ENCODE peak calls at places on chromosomes 11 and 22, in four cellular contexts. E is RCC 7860; Q is AG08396; L is CD4-positive, alpha-beta memory T cell. F is an unnamed sample.

GRCh38 chr22:21055880-21056319 is 10.2 kb downstream of the LRRC74B start:
- DNase-seq in E (no peak), Q (no peak), L (no peak), F (peak)

GRCh38 chr22:33006220-33006954 is 51.8 kb downstream of the SYN3 start:
- DNase-seq in E (no peak), Q (no peak), L (no peak), F (no peak)

GRCh38 chr11:10318527-10318802 is 13.6 kb downstream of the ADM start:
- DNase-seq in E (no peak), Q (no peak), L (no peak), F (peak)

GRCh38 chr11:199782-200181 is 6.9 kb downstream of the SCGB1C1 start:
- DNase-seq in E (no peak), Q (no peak), L (no peak), F (no peak)

GRCh38 chr22:36409911-36410756 is 22.4 kb upstream of the MYH9 start:
- DNase-seq in E (no peak), Q (no peak), L (peak), F (no peak)

GRCh38 chr11:35623708-35624168 is 5.5 kb downstream of the FJX1 start:
- DNase-seq in E (peak), Q (no peak), L (no peak), F (no peak)

GRCh38 chr11:77529685-77530084 is 55.8 kb upstream of the PAK1 start:
- DNase-seq in E (no peak), Q (no peak), L (no peak), F (no peak)

GRCh38 chr22:30031328-30031727 is 48.9 kb upstream of the HORMAD2 start:
- DNase-seq in E (no peak), Q (no peak), L (no peak), F (no peak)

GRCh38 chr22:38286915-38287669 is 14.3 kb upstream of the TMEM184B start:
- DNase-seq in E (no peak), Q (no peak), L (no peak), F (no peak)

GRCh38 chr11:68958211-68958610 is 22.6 kb downstream of the MRGPRD start:
- DNase-seq in E (no peak), Q (no peak), L (no peak), F (no peak)

GRCh38 chr11:69746780-69747742 is 28.1 kb downstream of the FGF4 start:
- DNase-seq in E (no peak), Q (no peak), L (no peak), F (no peak)

GRCh38 chr11:36013950-36014349 is 70.1 kb downstream of the LDLRAD3 start:
- DNase-seq in E (no peak), Q (no peak), L (no peak), F (no peak)

GRCh38 chr11:58530236-58530635 is 22.3 kb upstream of the OR5B21 start:
- DNase-seq in E (no peak), Q (no peak), L (peak), F (peak)

GRCh38 chr11:75082601-75083216 is 14.0 kb downstream of the OR2AT4 start:
- DNase-seq in E (no peak), Q (no peak), L (no peak), F (no peak)

GRCh38 chr11:8652140-8652539 is 30.3 kb downstream of the TRIM66 start:
- DNase-seq in E (peak), Q (peak), L (no peak), F (no peak)

GRCh38 chr11:122663764-122664163 is 8.2 kb downstream of the UBASH3B start:
- DNase-seq in E (no peak), Q (no peak), L (no peak), F (peak)

GRCh38 chr22:28989035-28989464 is 72.6 kb downstream of the C22orf31 start:
- DNase-seq in E (no peak), Q (no peak), L (no peak), F (no peak)

GRCh38 chr22:47550524-47551437 is 788.3 kb downstream of the TBC1D22A start:
- DNase-seq in E (no peak), Q (no peak), L (no peak), F (no peak)

GRCh38 chr22:40911772-40912171 is 39.4 kb upstream of the RBX1 start:
- DNase-seq in E (no peak), Q (peak), L (no peak), F (no peak)

GRCh38 chr11:45051621-45052020 is 94.8 kb upstream of the PRDM11 start:
- DNase-seq in E (no peak), Q (no peak), L (no peak), F (no peak)

GRCh38 chr22:17832665-17833064 is 58.4 kb upstream of the BID start:
- DNase-seq in E (no peak), Q (no peak), L (no peak), F (no peak)

GRCh38 chr11:76553554-76554476 is 109.0 kb downstream of the EMSY start:
- DNase-seq in E (no peak), Q (no peak), L (no peak), F (no peak)

GRCh38 chr22:17549655-17550054 is 13.6 kb upstream of the SLC25A18 start:
- DNase-seq in E (no peak), Q (no peak), L (no peak), F (no peak)

GRCh38 chr11:33268945-33269567 is 11.9 kb downstream of the HIPK3 start:
- DNase-seq in E (no peak), Q (no peak), L (no peak), F (no peak)

GRCh38 chr11:126817096-126817495 is 183.5 kb downstream of the KIRREL3 start:
- DNase-seq in E (peak), Q (peak), L (no peak), F (no peak)

GRCh38 chr22:22463855-22464540 is 44.5 kb downstream of the ZNF280B start:
- DNase-seq in E (peak), Q (peak), L (peak), F (peak)

GRCh38 chr11:103749158-103749557 is 287.3 kb upstream of the DDI1 start:
- DNase-seq in E (no peak), Q (no peak), L (no peak), F (no peak)

GRCh38 chr11:64620286-64620962 is 29.4 kb downstream of the SLC22A12 start:
- DNase-seq in E (no peak), Q (no peak), L (no peak), F (peak)

GRCh38 chr11:124470516-124471231 is 25.2 kb upstream of the OR8B8 start:
- DNase-seq in E (no peak), Q (no peak), L (no peak), F (no peak)